ENCODE peak calls at places on chromosomes 11 and 22, in seven cellular contexts. V is WTC11, S is GM12878, N is H1, W is HepG2, F is K562, J is HCT116. I is an unnamed sample.

GRCh38 chr11:21133722-21134121 is 464.3 kb downstream of the NELL1 start:
- DNase-seq in S (no peak), J (no peak), F (no peak), V (no peak), W (no peak), N (no peak), I (no peak)

GRCh38 chr11:105609832-105610781 is at the start of gene GRIA4:
- DNase-seq in F (no peak), N (no peak), W (no peak), V (peak), J (no peak), S (no peak), I (no peak)

GRCh38 chr22:45101828-45102227 is 61.9 kb upstream of the NUP50 start:
- DNase-seq in W (peak), N (no peak), V (peak), S (no peak), F (peak), J (no peak), I (no peak)

GRCh38 chr11:96271777-96272176 is 71.2 kb downstream of the MAML2 start:
- DNase-seq in W (no peak), S (no peak), V (no peak), N (no peak), F (no peak), J (no peak), I (no peak)

GRCh38 chr11:6404341-6405038 is 14.2 kb downstream of the SMPD1 start:
- DNase-seq in V (no peak), W (no peak), S (no peak), N (no peak), J (no peak), F (no peak), I (no peak)

GRCh38 chr22:44357962-44358553 is 45.3 kb upstream of the SHISAL1 start:
- DNase-seq in N (no peak), S (no peak), F (no peak), V (peak), J (no peak), W (no peak), I (no peak)

GRCh38 chr11:9719949-9720646 is 56.2 kb downstream of the SWAP70 start:
- DNase-seq in F (no peak), J (no peak), V (no peak), W (no peak), N (no peak), S (no peak), I (no peak)

GRCh38 chr11:16604784-16605439 is 133.5 kb upstream of the C11orf58 start:
- DNase-seq in V (peak), J (no peak), W (no peak), S (no peak), N (no peak), F (peak), I (peak)

GRCh38 chr11:111010391-111011354 is 234.9 kb upstream of the POU2AF2 start:
- DNase-seq in S (no peak), V (no peak), N (no peak), W (no peak), J (no peak), F (no peak), I (no peak)

GRCh38 chr11:72930011-72930410 is 115.8 kb downstream of the ATG16L2 start:
- DNase-seq in J (no peak), V (no peak), F (no peak), W (no peak), N (no peak), S (no peak), I (peak)

GRCh38 chr11:103851166-103851651 is 185.2 kb upstream of the DDI1 start:
- DNase-seq in V (no peak), J (no peak), S (no peak), W (no peak), F (no peak), N (no peak), I (no peak)

GRCh38 chr11:78451371-78452150 is 33.9 kb upstream of the GAB2 start:
- DNase-seq in S (no peak), J (no peak), V (no peak), W (no peak), F (no peak), N (no peak), I (no peak)

GRCh38 chr11:46537121-46537520 is 56.7 kb downstream of the AMBRA1 start:
- DNase-seq in W (no peak), J (no peak), F (peak), N (no peak), S (no peak), V (no peak), I (no peak)

GRCh38 chr11:88231894-88232482 is 56.7 kb upstream of the RAB38 start:
- DNase-seq in W (peak), F (peak), J (no peak), N (no peak), V (peak), S (no peak), I (peak)

GRCh38 chr22:49693416-49693815 is 134.3 kb downstream of the BRD1 start:
- DNase-seq in S (no peak), V (no peak), F (no peak), N (no peak), W (no peak), J (no peak), I (no peak)

GRCh38 chr22:50529416-50530279 is at the start of gene TYMP:
- DNase-seq in V (no peak), N (no peak), W (peak), J (no peak), F (no peak), S (no peak), I (no peak)

GRCh38 chr22:36613958-36614357 is 85.0 kb upstream of the EIF3D start:
- DNase-seq in N (no peak), J (no peak), V (no peak), S (no peak), F (no peak), W (peak), I (no peak)
- TF ChIP-seq SP1 in N (no peak), J (no peak), V (no peak), S (no peak), F (no peak), W (no peak), I (no peak)

GRCh38 chr22:46857142-46857825 is 94.8 kb downstream of the TBC1D22A start:
- DNase-seq in W (no peak), N (no peak), V (no peak), F (no peak), S (no peak), J (no peak), I (no peak)
- TF ChIP-seq SP1 in W (no peak), N (no peak), V (no peak), F (no peak), S (no peak), J (no peak), I (no peak)

DNA sequence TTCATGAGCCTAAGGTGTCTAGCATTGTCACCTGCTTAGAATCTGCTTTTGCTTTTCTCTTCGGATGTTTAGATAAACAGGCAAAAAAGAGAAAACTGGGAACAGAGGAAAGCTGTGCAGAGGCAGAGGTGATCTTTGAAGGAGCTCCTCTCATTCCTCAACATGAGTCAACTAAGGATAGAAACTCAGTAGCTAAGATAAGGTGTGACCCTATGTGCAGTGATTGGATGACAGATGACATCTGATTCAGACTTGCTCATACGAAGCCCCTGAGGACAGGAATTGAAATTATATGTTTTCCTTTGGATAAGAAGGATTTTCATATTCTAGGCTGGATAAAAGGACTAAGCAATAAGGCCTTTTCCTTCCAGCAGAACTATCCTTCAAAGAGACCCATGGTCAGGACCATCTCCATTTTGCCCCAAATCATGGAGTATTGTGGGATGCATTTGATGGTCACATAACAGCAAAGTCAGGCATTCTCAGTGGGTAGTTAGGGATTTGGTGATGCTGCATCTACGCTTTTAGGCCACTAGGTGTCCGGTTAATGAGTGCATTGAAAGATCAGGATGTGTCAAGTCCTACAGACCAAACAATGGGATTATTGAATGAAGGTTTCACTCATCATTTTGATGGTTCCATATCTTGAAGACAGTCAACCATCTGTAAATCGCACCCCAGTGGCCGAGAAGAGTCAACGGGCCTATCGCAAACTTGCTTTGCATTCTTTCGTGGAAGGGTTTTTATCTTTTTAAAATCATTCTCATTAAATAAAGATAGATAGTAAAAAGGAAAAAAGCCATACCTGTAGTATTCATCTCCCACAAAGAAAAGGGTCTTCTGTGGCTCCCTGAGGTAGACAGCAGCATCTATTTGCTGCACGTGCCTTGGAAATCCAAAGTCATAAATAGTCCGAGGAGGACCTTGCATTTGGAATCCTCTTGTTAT is 32.2 kb downstream of the MMP20 start:
- DNase-seq in S (no peak), W (peak), F (peak), V (no peak), J (peak), N (no peak), I (peak)
- TF ChIP-seq SP1 in S (no peak), W (no peak), F (no peak), V (no peak), J (no peak), N (no peak), I (no peak)

GRCh38 chr22:39317756-39318506 is 1.5 kb downstream of the RPL3 start:
- DNase-seq in V (no peak), J (no peak), F (no peak), N (no peak), S (no peak), W (no peak), I (no peak)
- TF ChIP-seq SP1 in V (no peak), J (no peak), F (no peak), N (no peak), S (no peak), W (no peak), I (no peak)

I was measured in HEK293T.